ENCODE peak calls at places on chromosomes 13 and 19, in nine cellular contexts. P is AG08396, F is mesenteric fat pad, R is SW480, C is A549, G is NCI-H146, Y is LoVo, B is iPS-NIHi11, O is GM13977. N is an unnamed sample.

GRCh38 chr19:49546825-49547565 is 19.2 kb downstream of the RCN3 start:
- DNase-seq in P (peak), F (no peak), R (peak), C (peak), G (peak), Y (peak), B (peak), O (peak), N (peak)

GRCh38 chr13:113641426-113641825 is 16.6 kb downstream of the ATP4B start:
- DNase-seq in P (no peak), F (peak), R (no peak), C (no peak), G (no peak), Y (no peak), B (no peak), O (no peak), N (no peak)

GRCh38 chr13:27406178-27406939 is 18.1 kb upstream of the GTF3A start:
- DNase-seq in P (peak), F (no peak), R (peak), C (peak), G (peak), Y (peak), B (peak), O (peak), N (no peak)

GRCh38 chr19:41705393-41706174 is 2.8 kb upstream of the CEACAM5 start:
- DNase-seq in P (no peak), F (peak), R (peak), C (peak), G (no peak), Y (peak), B (peak), O (no peak), N (peak)

GRCh38 chr19:6536138-6536671 is 5.4 kb downstream of the TNFSF9 start:
- DNase-seq in P (peak), F (no peak), R (peak), C (peak), G (peak), Y (peak), B (peak), O (peak), N (peak)

GRCh38 chr13:72726721-72727416 is 560 bp downstream of the MZT1 start:
- DNase-seq in P (peak), F (no peak), R (peak), C (peak), G (peak), Y (peak), B (peak), O (peak), N (peak)

GRCh38 chr19:20858218-20858617 is 64.8 kb upstream of the ZNF85 start:
- DNase-seq in P (no peak), F (no peak), R (no peak), C (no peak), G (no peak), Y (no peak), B (no peak), O (no peak), N (no peak)

GRCh38 chr13:44649118-44649455 is 73.0 kb upstream of the TSC22D1 start:
- DNase-seq in P (no peak), F (no peak), R (no peak), C (no peak), G (no peak), Y (no peak), B (peak), O (no peak), N (no peak)

GRCh38 chr19:13884726-13885591 is 8.0 kb downstream of the NANOS3 start:
- DNase-seq in P (no peak), F (no peak), R (no peak), C (no peak), G (peak), Y (no peak), B (no peak), O (no peak), N (no peak)

GRCh38 chr13:51966186-51966585 is 45.1 kb downstream of the ATP7B start:
- DNase-seq in P (no peak), F (no peak), R (no peak), C (no peak), G (no peak), Y (no peak), B (no peak), O (no peak), N (no peak)

GRCh38 chr13:27968316-27969072 is 621 bp downstream of the CDX2 start:
- DNase-seq in P (no peak), F (no peak), R (peak), C (no peak), G (no peak), Y (no peak), B (no peak), O (peak), N (peak)

GRCh38 chr13:61286148-61286745 is 129.4 kb downstream of the PCDH20 start:
- DNase-seq in P (no peak), F (no peak), R (peak), C (no peak), G (peak), Y (no peak), B (peak), O (no peak), N (peak)

GRCh38 chr19:47608074-47608907 is 643 bp upstream of the BICRA start:
- DNase-seq in P (peak), F (peak), R (peak), C (peak), G (peak), Y (peak), B (peak), O (peak), N (peak)

N was measured in HuH-7.5.